ENCODE peak calls at places on chromosome 2, in ten cellular contexts. One of them, this sample, is unnamed.

GRCh38 chr2:138035597-138036217 is 71.4 kb downstream of the HNMT start:
- DNase-seq in GM23248: peak
- DNase-seq in head of caudate nucleus: no peak
- DNase-seq in HEK293T: no peak
- DNase-seq in CD4-positive, alpha-beta memory T cell: no peak
- DNase-seq in astrocyte: peak
- DNase-seq in activated naive CD4-positive, alpha-beta T cell treated with anti-CD3 and anti-CD28 coated beads, Interleukin-2, amount 50 U/mL, for 16 hours: no peak
- DNase-seq in activated T-helper 1 cell treated with anti-CD3 and anti-CD28 coated beads, Interleukin-2, amount 50 U/mL, for 16 hours: no peak
- DNase-seq in NB4: no peak
- DNase-seq in sigmoid colon: no peak
- DNase-seq in this sample: no peak

GRCh38 chr2:22450831-22451230 is 934.1 kb upstream of the KLHL29 start:
- DNase-seq in GM23248: no peak
- DNase-seq in activated T-helper 1 cell treated with anti-CD3 and anti-CD28 coated beads, Interleukin-2, amount 50 U/mL, for 16 hours: no peak
- DNase-seq in activated naive CD4-positive, alpha-beta T cell treated with anti-CD3 and anti-CD28 coated beads, Interleukin-2, amount 50 U/mL, for 16 hours: no peak
- DNase-seq in HEK293T: no peak
- DNase-seq in sigmoid colon: peak
- DNase-seq in head of caudate nucleus: peak
- DNase-seq in CD4-positive, alpha-beta memory T cell: no peak
- DNase-seq in astrocyte: no peak
- DNase-seq in NB4: no peak
- DNase-seq in this sample: no peak

GRCh38 chr2:33598472-33599174 is 476 bp downstream of the FAM98A start:
- DNase-seq in astrocyte: peak
- DNase-seq in activated T-helper 1 cell treated with anti-CD3 and anti-CD28 coated beads, Interleukin-2, amount 50 U/mL, for 16 hours: no peak
- DNase-seq in NB4: peak
- DNase-seq in sigmoid colon: no peak
- DNase-seq in HEK293T: peak
- DNase-seq in activated naive CD4-positive, alpha-beta T cell treated with anti-CD3 and anti-CD28 coated beads, Interleukin-2, amount 50 U/mL, for 16 hours: peak
- DNase-seq in head of caudate nucleus: no peak
- DNase-seq in CD4-positive, alpha-beta memory T cell: no peak
- DNase-seq in GM23248: peak
- DNase-seq in this sample: peak

GRCh38 chr2:96897491-96898134 is 27.7 kb upstream of the SEMA4C start:
- DNase-seq in activated T-helper 1 cell treated with anti-CD3 and anti-CD28 coated beads, Interleukin-2, amount 50 U/mL, for 16 hours: no peak
- DNase-seq in CD4-positive, alpha-beta memory T cell: no peak
- DNase-seq in sigmoid colon: no peak
- DNase-seq in HEK293T: no peak
- DNase-seq in NB4: no peak
- DNase-seq in astrocyte: peak
- DNase-seq in head of caudate nucleus: no peak
- DNase-seq in GM23248: peak
- DNase-seq in activated naive CD4-positive, alpha-beta T cell treated with anti-CD3 and anti-CD28 coated beads, Interleukin-2, amount 50 U/mL, for 16 hours: no peak
- DNase-seq in this sample: no peak

GRCh38 chr2:72133721-72134407 is 13.8 kb downstream of the CYP26B1 start:
- DNase-seq in head of caudate nucleus: no peak
- DNase-seq in GM23248: no peak
- DNase-seq in HEK293T: no peak
- DNase-seq in astrocyte: no peak
- DNase-seq in activated T-helper 1 cell treated with anti-CD3 and anti-CD28 coated beads, Interleukin-2, amount 50 U/mL, for 16 hours: no peak
- DNase-seq in NB4: no peak
- DNase-seq in CD4-positive, alpha-beta memory T cell: no peak
- DNase-seq in activated naive CD4-positive, alpha-beta T cell treated with anti-CD3 and anti-CD28 coated beads, Interleukin-2, amount 50 U/mL, for 16 hours: no peak
- DNase-seq in sigmoid colon: peak
- DNase-seq in this sample: no peak

GRCh38 chr2:240134956-240135520 is 1.1 kb downstream of the COPS9 start:
- DNase-seq in sigmoid colon: no peak
- DNase-seq in activated naive CD4-positive, alpha-beta T cell treated with anti-CD3 and anti-CD28 coated beads, Interleukin-2, amount 50 U/mL, for 16 hours: no peak
- DNase-seq in astrocyte: no peak
- DNase-seq in activated T-helper 1 cell treated with anti-CD3 and anti-CD28 coated beads, Interleukin-2, amount 50 U/mL, for 16 hours: no peak
- DNase-seq in HEK293T: no peak
- DNase-seq in head of caudate nucleus: peak
- DNase-seq in CD4-positive, alpha-beta memory T cell: no peak
- DNase-seq in GM23248: no peak
- DNase-seq in NB4: no peak
- DNase-seq in this sample: no peak

GRCh38 chr2:148739454-148740105 is 95.0 kb downstream of the EPC2 start:
- DNase-seq in head of caudate nucleus: no peak
- DNase-seq in HEK293T: no peak
- DNase-seq in activated T-helper 1 cell treated with anti-CD3 and anti-CD28 coated beads, Interleukin-2, amount 50 U/mL, for 16 hours: no peak
- DNase-seq in sigmoid colon: no peak
- DNase-seq in GM23248: no peak
- DNase-seq in NB4: no peak
- DNase-seq in astrocyte: no peak
- DNase-seq in CD4-positive, alpha-beta memory T cell: no peak
- DNase-seq in activated naive CD4-positive, alpha-beta T cell treated with anti-CD3 and anti-CD28 coated beads, Interleukin-2, amount 50 U/mL, for 16 hours: no peak
- DNase-seq in this sample: no peak

GRCh38 chr2:120892271-120892966 is 156.8 kb downstream of the GLI2 start:
- DNase-seq in activated T-helper 1 cell treated with anti-CD3 and anti-CD28 coated beads, Interleukin-2, amount 50 U/mL, for 16 hours: no peak
- DNase-seq in astrocyte: no peak
- DNase-seq in CD4-positive, alpha-beta memory T cell: no peak
- DNase-seq in sigmoid colon: no peak
- DNase-seq in activated naive CD4-positive, alpha-beta T cell treated with anti-CD3 and anti-CD28 coated beads, Interleukin-2, amount 50 U/mL, for 16 hours: no peak
- DNase-seq in NB4: no peak
- DNase-seq in GM23248: no peak
- DNase-seq in head of caudate nucleus: no peak
- DNase-seq in HEK293T: no peak
- DNase-seq in this sample: no peak

GRCh38 chr2:23520256-23520655 is 135.3 kb downstream of the KLHL29 start:
- DNase-seq in NB4: no peak
- DNase-seq in activated T-helper 1 cell treated with anti-CD3 and anti-CD28 coated beads, Interleukin-2, amount 50 U/mL, for 16 hours: no peak
- DNase-seq in astrocyte: no peak
- DNase-seq in head of caudate nucleus: no peak
- DNase-seq in GM23248: no peak
- DNase-seq in HEK293T: no peak
- DNase-seq in CD4-positive, alpha-beta memory T cell: no peak
- DNase-seq in activated naive CD4-positive, alpha-beta T cell treated with anti-CD3 and anti-CD28 coated beads, Interleukin-2, amount 50 U/mL, for 16 hours: no peak
- DNase-seq in sigmoid colon: no peak
- DNase-seq in this sample: no peak

GRCh38 chr2:232438951-232439757 is 16.8 kb upstream of the ALPI start:
- DNase-seq in CD4-positive, alpha-beta memory T cell: no peak
- DNase-seq in NB4: peak
- DNase-seq in activated T-helper 1 cell treated with anti-CD3 and anti-CD28 coated beads, Interleukin-2, amount 50 U/mL, for 16 hours: no peak
- DNase-seq in head of caudate nucleus: no peak
- DNase-seq in HEK293T: no peak
- DNase-seq in astrocyte: no peak
- DNase-seq in sigmoid colon: no peak
- DNase-seq in GM23248: no peak
- DNase-seq in activated naive CD4-positive, alpha-beta T cell treated with anti-CD3 and anti-CD28 coated beads, Interleukin-2, amount 50 U/mL, for 16 hours: peak
- DNase-seq in this sample: peak

GRCh38 chr2:33607137-33607781 is 8.2 kb upstream of the FAM98A start:
- DNase-seq in NB4: no peak
- DNase-seq in CD4-positive, alpha-beta memory T cell: no peak
- DNase-seq in head of caudate nucleus: no peak
- DNase-seq in HEK293T: no peak
- DNase-seq in sigmoid colon: no peak
- DNase-seq in astrocyte: no peak
- DNase-seq in GM23248: no peak
- DNase-seq in activated naive CD4-positive, alpha-beta T cell treated with anti-CD3 and anti-CD28 coated beads, Interleukin-2, amount 50 U/mL, for 16 hours: no peak
- DNase-seq in activated T-helper 1 cell treated with anti-CD3 and anti-CD28 coated beads, Interleukin-2, amount 50 U/mL, for 16 hours: no peak
- DNase-seq in this sample: no peak

GRCh38 chr2:219244789-219245147 is 476 bp downstream of the GLB1L start:
- DNase-seq in NB4: no peak
- DNase-seq in GM23248: no peak
- DNase-seq in head of caudate nucleus: no peak
- DNase-seq in activated T-helper 1 cell treated with anti-CD3 and anti-CD28 coated beads, Interleukin-2, amount 50 U/mL, for 16 hours: no peak
- DNase-seq in activated naive CD4-positive, alpha-beta T cell treated with anti-CD3 and anti-CD28 coated beads, Interleukin-2, amount 50 U/mL, for 16 hours: no peak
- DNase-seq in HEK293T: no peak
- DNase-seq in CD4-positive, alpha-beta memory T cell: no peak
- DNase-seq in astrocyte: no peak
- DNase-seq in sigmoid colon: no peak
- DNase-seq in this sample: no peak